ENCODE peak calls at places on chromosomes 11 and 22, in four cellular contexts. One of them, this sample, is unnamed.
A peak's percentile ranks its signal among the peaks of the same experiment; 100 is the strongest.

GRCh38 chr22:50114221-50114981 is 24.6 kb downstream of the MOV10L1 start:
- DNase-seq in esophagus muscularis mucosa: no peak
- DNase-seq in mammary epithelial cell: no peak
- DNase-seq in heart right ventricle: no peak
- DNase-seq in this sample: no peak

GRCh38 chr11:84817998-84818397 is 809.1 kb downstream of the DLG2 start:
- DNase-seq in esophagus muscularis mucosa: no peak
- DNase-seq in mammary epithelial cell: peak; percentile 81
- DNase-seq in heart right ventricle: no peak
- DNase-seq in this sample: no peak

GRCh38 chr22:24099661-24100060 is 81.6 kb upstream of the SUSD2 start:
- DNase-seq in esophagus muscularis mucosa: no peak
- DNase-seq in mammary epithelial cell: no peak
- DNase-seq in heart right ventricle: peak; percentile 43
- DNase-seq in this sample: no peak

GRCh38 chr11:27234043-27234668 is 128.9 kb downstream of the CCDC34 start:
- DNase-seq in esophagus muscularis mucosa: no peak
- DNase-seq in mammary epithelial cell: peak; percentile 80
- DNase-seq in heart right ventricle: no peak
- DNase-seq in this sample: no peak

GRCh38 chr11:1307998-1308744 is 1.3 kb downstream of the TOLLIP start:
- DNase-seq in esophagus muscularis mucosa: no peak
- DNase-seq in mammary epithelial cell: peak; percentile 33
- DNase-seq in heart right ventricle: peak; percentile 11
- DNase-seq in this sample: no peak

GRCh38 chr22:44245867-44246266 is 65.1 kb downstream of the PARVG start:
- DNase-seq in esophagus muscularis mucosa: peak; percentile 70
- DNase-seq in mammary epithelial cell: no peak
- DNase-seq in heart right ventricle: no peak
- DNase-seq in this sample: no peak

GRCh38 chr22:25125693-25126357 is 73.8 kb upstream of the CRYBB3 start:
- DNase-seq in esophagus muscularis mucosa: no peak
- DNase-seq in mammary epithelial cell: no peak
- DNase-seq in heart right ventricle: no peak
- DNase-seq in this sample: no peak

GRCh38 chr22:47678667-47679287 is 916.3 kb downstream of the TBC1D22A start:
- DNase-seq in esophagus muscularis mucosa: no peak
- DNase-seq in mammary epithelial cell: no peak
- DNase-seq in heart right ventricle: no peak
- DNase-seq in this sample: no peak

GRCh38 chr22:17739196-17739975 is 34.9 kb downstream of the BID start:
- DNase-seq in esophagus muscularis mucosa: no peak
- DNase-seq in mammary epithelial cell: no peak
- DNase-seq in heart right ventricle: no peak
- DNase-seq in this sample: no peak

GRCh38 chr11:68447015-68447801 is 13.3 kb upstream of the PPP6R3 start:
- DNase-seq in esophagus muscularis mucosa: no peak
- DNase-seq in mammary epithelial cell: peak; percentile 45
- DNase-seq in heart right ventricle: peak; percentile 83
- DNase-seq in this sample: peak; percentile 66

GRCh38 chr22:39435616-39436015 is 21.2 kb upstream of the MGAT3 start:
- DNase-seq in esophagus muscularis mucosa: no peak
- DNase-seq in mammary epithelial cell: no peak
- DNase-seq in heart right ventricle: no peak
- DNase-seq in this sample: no peak

GRCh38 chr11:80944758-80945157 is 1503.9 kb upstream of the TENM4 start:
- DNase-seq in esophagus muscularis mucosa: no peak
- DNase-seq in mammary epithelial cell: peak; percentile 36
- DNase-seq in heart right ventricle: no peak
- DNase-seq in this sample: no peak

GRCh38 chr11:92759571-92760214 is 209.8 kb upstream of the MTNR1B start:
- DNase-seq in esophagus muscularis mucosa: no peak
- DNase-seq in mammary epithelial cell: no peak
- DNase-seq in heart right ventricle: no peak
- DNase-seq in this sample: no peak

GRCh38 chr11:73167555-73167954 is 25.4 kb upstream of the FCHSD2 start:
- DNase-seq in esophagus muscularis mucosa: no peak
- DNase-seq in mammary epithelial cell: no peak
- DNase-seq in heart right ventricle: no peak
- DNase-seq in this sample: no peak

GRCh38 chr11:78032090-78032489 is 9.0 kb upstream of the KCTD14 start:
- DNase-seq in esophagus muscularis mucosa: no peak
- DNase-seq in mammary epithelial cell: no peak
- DNase-seq in heart right ventricle: no peak
- DNase-seq in this sample: no peak

GRCh38 chr11:59719556-59719955 is 5.9 kb upstream of the OR10V1 start:
- DNase-seq in esophagus muscularis mucosa: no peak
- DNase-seq in mammary epithelial cell: no peak
- DNase-seq in heart right ventricle: no peak
- DNase-seq in this sample: no peak

GRCh38 chr11:77813256-77813655 is 7.3 kb downstream of the RSF1 start:
- DNase-seq in esophagus muscularis mucosa: no peak
- DNase-seq in mammary epithelial cell: no peak
- DNase-seq in heart right ventricle: no peak
- DNase-seq in this sample: no peak

GRCh38 chr22:41117127-41117965 is 25.0 kb downstream of the EP300 start:
- DNase-seq in esophagus muscularis mucosa: no peak
- DNase-seq in mammary epithelial cell: no peak
- DNase-seq in heart right ventricle: no peak
- DNase-seq in this sample: no peak

GRCh38 chr11:8055836-8056526 is 25.0 kb upstream of the TUB start:
- DNase-seq in esophagus muscularis mucosa: no peak
- DNase-seq in mammary epithelial cell: no peak
- DNase-seq in heart right ventricle: no peak
- DNase-seq in this sample: no peak

GRCh38 chr11:287821-288327 is 1.1 kb upstream of the PGGHG start:
- DNase-seq in esophagus muscularis mucosa: no peak
- DNase-seq in mammary epithelial cell: no peak
- DNase-seq in heart right ventricle: peak; percentile 26
- DNase-seq in this sample: peak; percentile 53

GRCh38 chr22:21712751-21713427 is 22.7 kb downstream of the YPEL1 start:
- DNase-seq in esophagus muscularis mucosa: no peak
- DNase-seq in mammary epithelial cell: peak; percentile 59
- DNase-seq in heart right ventricle: peak; percentile 44
- DNase-seq in this sample: peak; percentile 56

GRCh38 chr11:100830295-100830694 is 143.2 kb downstream of the ARHGAP42 start:
- DNase-seq in esophagus muscularis mucosa: no peak
- DNase-seq in mammary epithelial cell: no peak
- DNase-seq in heart right ventricle: peak; percentile 11
- DNase-seq in this sample: no peak

GRCh38 chr11:103619480-103619879 is 417.0 kb upstream of the DDI1 start:
- DNase-seq in esophagus muscularis mucosa: no peak
- DNase-seq in mammary epithelial cell: peak; percentile 18
- DNase-seq in heart right ventricle: no peak
- DNase-seq in this sample: no peak

GRCh38 chr11:45272701-45273100 is 13.4 kb downstream of the SYT13 start:
- DNase-seq in esophagus muscularis mucosa: no peak
- DNase-seq in mammary epithelial cell: peak; percentile 60
- DNase-seq in heart right ventricle: no peak
- DNase-seq in this sample: no peak

GRCh38 chr11:7690648-7691047 is 15.6 kb downstream of the OVCH2 start:
- DNase-seq in esophagus muscularis mucosa: no peak
- DNase-seq in mammary epithelial cell: no peak
- DNase-seq in heart right ventricle: no peak
- DNase-seq in this sample: no peak

GRCh38 chr11:78219493-78220217 is 30.9 kb downstream of the USP35 start:
- DNase-seq in esophagus muscularis mucosa: no peak
- DNase-seq in mammary epithelial cell: no peak
- DNase-seq in heart right ventricle: no peak
- DNase-seq in this sample: no peak

GRCh38 chr11:130646881-130647280 is 198.4 kb downstream of the ADAMTS15 start:
- DNase-seq in esophagus muscularis mucosa: peak; percentile 80
- DNase-seq in mammary epithelial cell: no peak
- DNase-seq in heart right ventricle: no peak
- DNase-seq in this sample: no peak

GRCh38 chr11:111379500-111380136 is 543 bp upstream of the POU2AF1 start:
- DNase-seq in esophagus muscularis mucosa: no peak
- DNase-seq in mammary epithelial cell: no peak
- DNase-seq in heart right ventricle: no peak
- DNase-seq in this sample: no peak

GRCh38 chr22:47409501-47410275 is 647.2 kb downstream of the TBC1D22A start:
- DNase-seq in esophagus muscularis mucosa: no peak
- DNase-seq in mammary epithelial cell: no peak
- DNase-seq in heart right ventricle: no peak
- DNase-seq in this sample: no peak

GRCh38 chr11:34105957-34106504 is 602 bp downstream of the NAT10 start:
- DNase-seq in esophagus muscularis mucosa: no peak
- DNase-seq in mammary epithelial cell: no peak
- DNase-seq in heart right ventricle: no peak
- DNase-seq in this sample: no peak

GRCh38 chr22:22767876-22768602 is 119.6 kb upstream of the IGLL5 start:
- DNase-seq in esophagus muscularis mucosa: no peak
- DNase-seq in mammary epithelial cell: no peak
- DNase-seq in heart right ventricle: no peak
- DNase-seq in this sample: no peak

GRCh38 chr11:107710301-107710700 is 1.6 kb downstream of the SLN start:
- DNase-seq in esophagus muscularis mucosa: no peak
- DNase-seq in mammary epithelial cell: no peak
- DNase-seq in heart right ventricle: no peak
- DNase-seq in this sample: no peak

GRCh38 chr11:19232910-19233503 is 7.7 kb downstream of the E2F8 start:
- DNase-seq in esophagus muscularis mucosa: peak; percentile 70
- DNase-seq in mammary epithelial cell: peak; percentile 91
- DNase-seq in heart right ventricle: no peak
- DNase-seq in this sample: no peak

GRCh38 chr22:39518124-39518786 is 2.1 kb upstream of the ATF4 start:
- DNase-seq in esophagus muscularis mucosa: no peak
- DNase-seq in mammary epithelial cell: no peak
- DNase-seq in heart right ventricle: no peak
- DNase-seq in this sample: no peak

GRCh38 chr22:20183823-20184222 is 33.0 kb upstream of the CCDC188 start:
- DNase-seq in esophagus muscularis mucosa: no peak
- DNase-seq in mammary epithelial cell: no peak
- DNase-seq in heart right ventricle: no peak
- DNase-seq in this sample: no peak

DNA sequence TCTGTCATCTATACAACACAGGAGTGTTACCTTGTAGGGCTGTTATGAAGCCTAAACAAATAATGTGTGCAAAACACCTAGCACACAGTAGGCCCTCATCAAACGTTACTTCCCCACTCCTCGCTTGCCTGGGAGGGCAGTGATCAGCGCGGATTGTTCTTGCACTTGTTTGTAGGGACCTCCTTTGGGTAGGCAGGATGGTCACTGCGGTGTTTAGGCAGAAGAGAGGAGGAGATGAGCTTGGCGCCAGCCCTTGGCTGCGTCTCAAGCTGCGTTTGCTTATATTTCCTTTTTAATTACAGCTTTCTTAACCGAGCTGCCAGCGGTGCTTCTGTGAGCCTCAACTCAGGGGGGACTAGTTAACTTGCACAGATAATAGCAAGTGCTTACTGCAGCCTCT is 15.2 kb downstream of the IFT27 start:
- DNase-seq in esophagus muscularis mucosa: no peak
- DNase-seq in mammary epithelial cell: no peak
- DNase-seq in heart right ventricle: no peak
- DNase-seq in this sample: no peak
- H3K27me3 ChIP-seq in esophagus muscularis mucosa: no peaks in the 10 kb centered on the region
- H3K27me3 ChIP-seq in mammary epithelial cell: no peaks in the 10 kb centered on the region
- H3K27me3 ChIP-seq in heart right ventricle: no peaks in the 10 kb centered on the region
- H3K27me3 ChIP-seq in this sample: no peaks in the 10 kb centered on the region

GRCh38 chr11:122081073-122081472 is 34.9 kb downstream of the BLID start:
- DNase-seq in esophagus muscularis mucosa: no peak
- DNase-seq in mammary epithelial cell: no peak
- DNase-seq in heart right ventricle: no peak
- DNase-seq in this sample: no peak
- H3K4me3 ChIP-seq in esophagus muscularis mucosa: no peak overlapping the region
- H3K4me3 ChIP-seq in mammary epithelial cell: no peak overlapping the region
- H3K4me3 ChIP-seq in heart right ventricle: no peak overlapping the region
- H3K4me3 ChIP-seq in this sample: no peak overlapping the region

GRCh38 chr11:120793150-120793549 is 230.8 kb upstream of the TBCEL start:
- DNase-seq in esophagus muscularis mucosa: no peak
- DNase-seq in mammary epithelial cell: no peak
- DNase-seq in heart right ventricle: no peak
- DNase-seq in this sample: no peak

GRCh38 chr11:120792306-120792705 is 231.6 kb upstream of the TBCEL start:
- DNase-seq in esophagus muscularis mucosa: no peak
- DNase-seq in mammary epithelial cell: no peak
- DNase-seq in heart right ventricle: no peak
- DNase-seq in this sample: no peak

GRCh38 chr11:120786206-120786735 is 237.6 kb upstream of the TBCEL start:
- DNase-seq in esophagus muscularis mucosa: no peak
- DNase-seq in mammary epithelial cell: no peak
- DNase-seq in heart right ventricle: no peak
- DNase-seq in this sample: no peak

GRCh38 chr11:120785576-120785975 is 238.3 kb upstream of the TBCEL start:
- DNase-seq in esophagus muscularis mucosa: no peak
- DNase-seq in mammary epithelial cell: no peak
- DNase-seq in heart right ventricle: no peak
- DNase-seq in this sample: no peak

DNA sequence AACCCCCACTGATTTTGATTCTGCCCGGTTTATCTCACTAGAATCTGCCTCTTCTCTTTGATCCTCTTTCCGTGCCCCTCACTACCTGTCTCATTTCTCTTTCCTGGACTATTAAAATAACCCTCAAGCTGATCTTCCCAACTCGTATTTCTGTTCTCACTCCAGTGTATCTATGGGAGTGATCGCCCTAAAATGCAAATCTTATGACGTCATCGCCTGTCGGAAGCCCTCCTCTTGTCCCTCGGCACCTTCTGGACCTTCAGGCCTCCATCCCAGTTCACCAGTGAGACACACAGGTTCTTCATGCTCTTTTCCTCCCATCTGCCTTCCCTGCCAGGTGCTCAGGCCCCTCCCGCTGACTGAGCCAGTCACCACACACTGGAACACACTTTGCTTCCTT is 234.5 kb upstream of the TBCEL start:
- DNase-seq in esophagus muscularis mucosa: no peak
- DNase-seq in mammary epithelial cell: no peak
- DNase-seq in heart right ventricle: no peak
- DNase-seq in this sample: no peak
- H3K27me3 ChIP-seq in esophagus muscularis mucosa: no peaks in the 10 kb centered on the region
- H3K27me3 ChIP-seq in mammary epithelial cell: no peaks in the 10 kb centered on the region
- H3K27me3 ChIP-seq in heart right ventricle: peaks cover 9% of the 10 kb centered on the region
- H3K27me3 ChIP-seq in this sample: peaks cover 3% of the 10 kb centered on the region

DNA sequence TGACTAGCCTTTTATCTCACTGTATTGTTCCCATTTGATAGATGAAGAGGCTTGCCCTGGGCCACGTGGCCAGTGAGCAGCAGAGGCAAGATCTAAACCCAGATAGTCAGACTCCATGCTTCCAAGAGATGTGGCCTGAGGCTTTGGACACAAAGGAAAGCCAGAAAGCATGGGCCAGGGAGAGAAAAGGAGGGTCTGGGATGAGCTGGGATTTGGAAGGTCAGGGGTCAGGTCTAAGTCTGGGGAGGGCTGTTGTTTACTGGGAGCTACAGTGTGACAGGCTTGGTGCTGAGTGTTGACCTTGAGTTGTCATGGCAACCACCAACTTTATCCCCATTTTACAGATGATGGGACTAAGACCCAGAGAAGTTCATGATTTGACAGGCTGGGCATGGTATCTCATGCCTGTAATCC is 2.1 kb downstream of the SLC35E4 start:
- DNase-seq in esophagus muscularis mucosa: no peak
- DNase-seq in mammary epithelial cell: peak; percentile 11
- DNase-seq in heart right ventricle: no peak
- DNase-seq in this sample: no peak
- H3K4me3 ChIP-seq in esophagus muscularis mucosa: peak overlapping the region; percentile 12
- H3K4me3 ChIP-seq in mammary epithelial cell: no peak overlapping the region
- H3K4me3 ChIP-seq in heart right ventricle: peak overlapping the region; percentile 5
- H3K4me3 ChIP-seq in this sample: no peak overlapping the region